ENCODE peak calls at places on chromosome 19, in nine cellular contexts. Q is fibroblast of pulmonary artery; Y is Calu3; J is stimulated activated CD4-positive, alpha-beta T cell treated with anti-CD3 and anti-CD28 coated beads, Interleukin-4, amount 100 ng/mL, for 24 hours; D is pulmonary artery endothelial cell; I is endothelial cell; K is mucosa of descending colon; M is RWPE1; Z is activated T-helper 2 cell treated with anti-CD3 and anti-CD28 coated beads, Interferon-gamma antibody, Interleukin-2, Interleukin-4, amounts not matched to agents 10 μg/mL and 5 μg/mL and 100 μg/mL, durations not matched to agents 14 hours and 24 hours and 36 hours. F is an unnamed sample.

GRCh38 chr19:46984077-46985010 is 35.3 kb upstream of the NPAS1 start:
- DNase-seq in Z (no peak), J (no peak), D (no peak), Y (no peak), M (peak; percentile 57), Q (peak; percentile 91), K (peak; percentile 45), I (no peak), F (no peak)

GRCh38 chr19:48596679-48597465 is 9.7 kb upstream of the SPACA4 start:
- DNase-seq in Z (peak; percentile 37), Y (no peak), J (peak; percentile 51), I (no peak), Q (no peak), K (no peak), M (no peak), D (no peak), F (peak; percentile 11)

GRCh38 chr19:1017115-1017905 is 3.6 kb downstream of the TMEM259 start:
- DNase-seq in J (no peak), I (no peak), Q (no peak), Y (peak; percentile 62), D (no peak), M (no peak), Z (no peak), K (peak; percentile 84), F (no peak)

GRCh38 chr19:44886141-44886540 is 4.9 kb upstream of the TOMM40 start:
- DNase-seq in Y (no peak), Z (no peak), J (no peak), Q (no peak), I (no peak), D (no peak), M (no peak), K (no peak), F (no peak)

GRCh38 chr19:55319786-55320185 is 5.4 kb downstream of the TMEM150B start:
- DNase-seq in D (no peak), M (peak; percentile 43), J (no peak), K (no peak), Q (peak; percentile 42), Z (no peak), I (peak; percentile 74), Y (no peak), F (no peak)

GRCh38 chr19:19137556-19138109 is 645 bp downstream of the TMEM161A start:
- DNase-seq in J (no peak), Q (peak; percentile 12), D (no peak), K (no peak), M (no peak), Z (no peak), I (no peak), Y (no peak), F (no peak)

GRCh38 chr19:898663-899062 is 5.4 kb downstream of the RNU6-9 start:
- DNase-seq in K (peak; percentile 70), I (no peak), Q (no peak), J (no peak), D (no peak), Y (no peak), M (no peak), Z (no peak), F (no peak)

GRCh38 chr19:38032151-38032550 is 125.1 kb downstream of the SIPA1L3 start:
- DNase-seq in I (no peak), Q (peak; percentile 69), J (no peak), D (no peak), Y (no peak), Z (no peak), K (no peak), M (no peak), F (no peak)

F was measured in frontal cortex.